ENCODE peak calls at places on chromosomes 6 and 20, in six cellular contexts. W is heart right ventricle, V is ovary, P is ascending aorta, G is RWPE1, I is mammary epithelial cell. M is an unnamed sample.
A peak's percentile ranks its signal among the peaks of the same experiment; 100 is the strongest.

GRCh38 chr20:47927385-47927851 is 142.1 kb upstream of the SULF2 start:
- DNase-seq in P (no peak), W (no peak), G (peak; percentile 99), I (peak; percentile 100), V (no peak), M (no peak)

GRCh38 chr20:62708591-62709536 is at the start of gene NTSR1:
- DNase-seq in W (no peak), P (no peak), G (peak; percentile 68), V (no peak), I (peak; percentile 40), M (no peak)

GRCh38 chr6:168039849-168040248 is 39.2 kb downstream of the FRMD1 start:
- DNase-seq in I (no peak), G (no peak), W (no peak), V (peak; percentile 22), P (no peak), M (no peak)

GRCh38 chr20:44941292-44941691 is 18.9 kb downstream of the TOMM34 start:
- DNase-seq in G (no peak), I (no peak), W (no peak), V (no peak), P (no peak), M (no peak)

GRCh38 chr6:136487746-136488145 is 62.5 kb downstream of the MAP7 start:
- DNase-seq in V (no peak), W (no peak), G (no peak), P (no peak), I (no peak), M (no peak)

GRCh38 chr6:8006208-8006607 is 58.0 kb downstream of the BLOC1S5 start:
- DNase-seq in I (peak; percentile 13), P (no peak), V (no peak), W (no peak), G (peak; percentile 67), M (no peak)

GRCh38 chr6:81838031-81838430 is 85.5 kb upstream of the TENT5A start:
- DNase-seq in W (no peak), G (no peak), I (no peak), P (no peak), V (no peak), M (no peak)

GRCh38 chr20:37893566-37894241 is 9.2 kb upstream of the VSTM2L start:
- DNase-seq in V (no peak), I (no peak), G (no peak), P (no peak), W (no peak), M (no peak)

GRCh38 chr6:43268348-43268685 is 25.0 kb downstream of the TTBK1 start:
- DNase-seq in P (no peak), I (no peak), W (peak; percentile 71), G (no peak), V (no peak), M (no peak)

GRCh38 chr6:78836610-78837009 is 30.7 kb upstream of the IRAK1BP1 start:
- DNase-seq in G (no peak), V (no peak), W (no peak), I (no peak), P (no peak), M (no peak)

GRCh38 chr6:40891131-40891530 is 147.9 kb downstream of the UNC5CL start:
- DNase-seq in V (no peak), I (no peak), P (no peak), W (no peak), G (no peak), M (no peak)

GRCh38 chr6:151842816-151843215 is 35.3 kb downstream of the ESR1 start:
- DNase-seq in P (no peak), G (no peak), V (no peak), W (no peak), I (no peak), M (no peak)

GRCh38 chr6:166626177-166627038 is 643 bp downstream of the RPS6KA2 start:
- DNase-seq in G (no peak), P (peak; percentile 65), W (no peak), V (peak; percentile 63), I (peak; percentile 52), M (peak; percentile 21)

GRCh38 chr6:143696327-143697000 is 18.7 kb downstream of the PHACTR2 start:
- DNase-seq in W (no peak), P (no peak), V (no peak), G (no peak), I (no peak), M (no peak)

M was measured in neural crest cell.